ENCODE peak calls at places on chromosomes 16 and 17, in five cellular contexts. G, I, Q, W and S are unnamed samples. For H3K4me1, the result is how much of the 10 kb centered on the place peaks cover.

GRCh38 chr17:64698725-64699124 is 36.6 kb upstream of the SMURF2 start:
- DNase-seq in W (no peak), I (no peak), G (peak), Q (no peak), S (no peak)

GRCh38 chr16:72480926-72481325 is 309.0 kb upstream of the PMFBP1 start:
- DNase-seq in Q (no peak), G (no peak), I (no peak), W (no peak), S (no peak)

GRCh38 chr17:64377769-64378282 is 12.8 kb downstream of the PECAM1 start:
- DNase-seq in Q (no peak), G (no peak), W (no peak), I (no peak), S (no peak)

GRCh38 chr16:83713597-83713996 is 94.2 kb upstream of the HSBP1 start:
- DNase-seq in I (no peak), W (no peak), Q (no peak), G (no peak), S (peak)

GRCh38 chr17:54749157-54749556 is 151.5 kb upstream of the TOM1L1 start:
- DNase-seq in I (no peak), W (no peak), G (no peak), Q (no peak), S (peak)

GRCh38 chr16:6345090-6345489 is 987.6 kb upstream of the RBFOX1 start:
- DNase-seq in W (no peak), G (no peak), Q (peak), I (no peak), S (no peak)

GRCh38 chr16:47732122-47732805 is 271.1 kb downstream of the PHKB start:
- DNase-seq in W (no peak), G (peak), I (no peak), Q (no peak), S (no peak)

GRCh38 chr17:76121932-76122383 is 18.4 kb upstream of the EXOC7 start:
- DNase-seq in G (peak), Q (no peak), I (no peak), W (no peak), S (no peak)

GRCh38 chr17:28282596-28282995 is 36.4 kb upstream of the TMEM97 start:
- DNase-seq in I (no peak), Q (no peak), W (no peak), G (no peak), S (no peak)

GRCh38 chr17:69450131-69450530 is 35.6 kb downstream of the MAP2K6 start:
- DNase-seq in G (no peak), Q (no peak), W (no peak), I (no peak), S (peak)

GRCh38 chr17:21460358-21460757 is 84.2 kb downstream of the KCNJ12 start:
- DNase-seq in W (no peak), I (no peak), G (peak), Q (no peak), S (no peak)

GRCh38 chr16:58120216-58120615 is 9.0 kb downstream of the CFAP20 start:
- DNase-seq in I (no peak), W (no peak), Q (no peak), G (no peak), S (no peak)

GRCh38 chr17:50218771-50219315 is 17.4 kb upstream of the COL1A1 start:
- DNase-seq in I (no peak), G (peak), W (no peak), Q (no peak), S (peak)

GRCh38 chr16:24273511-24273910 is 17.4 kb downstream of the CACNG3 start:
- DNase-seq in W (no peak), I (no peak), G (no peak), Q (no peak), S (no peak)

GRCh38 chr17:50514388-50514787 is 6.1 kb downstream of the MYCBPAP start:
- DNase-seq in I (no peak), Q (no peak), W (no peak), G (peak), S (peak)

GRCh38 chr17:65628637-65629036 is 67.2 kb upstream of the AXIN2 start:
- DNase-seq in W (no peak), G (no peak), Q (no peak), I (no peak), S (no peak)

GRCh38 chr17:34204402-34204801 is 50.7 kb upstream of the CCL2 start:
- DNase-seq in Q (no peak), W (no peak), G (no peak), I (no peak), S (no peak)

GRCh38 chr16:81232740-81233367 is 5.6 kb upstream of the BCO1 start:
- DNase-seq in W (no peak), Q (no peak), I (no peak), G (no peak), S (no peak)

GRCh38 chr17:39306028-39306427 is 80.3 kb upstream of the STAC2 start:
- DNase-seq in G (no peak), Q (no peak), W (no peak), I (no peak), S (peak)

GRCh38 chr16:52547001-52547833 is at the start of gene TOX3:
- DNase-seq in Q (peak), I (no peak), W (no peak), G (no peak), S (peak)

GRCh38 chr16:57918444-57918843 is 52.5 kb downstream of the CNGB1 start:
- DNase-seq in G (no peak), W (no peak), Q (no peak), I (no peak), S (no peak)

GRCh38 chr17:5557485-5557884 is 26.8 kb downstream of the NLRP1 start:
- DNase-seq in G (no peak), I (no peak), Q (no peak), W (no peak), S (no peak)

GRCh38 chr16:30407794-30408534 is 558 bp downstream of the ZNF771 start:
- DNase-seq in Q (no peak), G (peak), I (no peak), W (no peak), S (peak)

GRCh38 chr16:64910351-64910750 is 211.5 kb downstream of the CDH11 start:
- DNase-seq in I (peak), W (peak), Q (peak), G (peak), S (peak)

GRCh38 chr17:64418506-64419339 is 28.1 kb upstream of the PECAM1 start:
- DNase-seq in Q (peak), W (no peak), I (no peak), G (peak), S (no peak)

DNA sequence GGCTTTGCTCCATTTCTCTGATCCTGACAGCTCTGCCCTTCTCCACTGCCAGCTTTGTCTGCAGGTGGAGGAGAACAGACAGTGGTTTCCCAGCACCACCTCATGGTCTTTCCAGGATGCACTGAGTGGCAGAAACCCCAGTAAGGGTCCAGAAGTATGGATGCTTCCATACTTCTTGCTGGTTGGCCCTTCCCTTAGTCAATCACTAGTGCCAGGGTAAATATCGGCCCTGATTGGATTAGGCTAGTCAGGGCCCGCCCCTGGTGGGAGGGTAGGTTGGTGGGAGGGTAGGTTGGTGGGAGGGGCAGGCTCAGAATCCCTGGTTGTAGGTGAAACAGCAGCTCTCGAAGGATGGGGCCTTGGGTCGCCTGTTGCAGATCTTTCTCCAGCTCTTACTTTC is 10.2 kb downstream of the RNF213 start:
- DNase-seq in W (no peak), I (no peak), Q (peak), G (peak), S (peak)
- H3K4me1 ChIP-seq in W (under half), I (under half), Q (under half), G (under half), S (under half)

DNA sequence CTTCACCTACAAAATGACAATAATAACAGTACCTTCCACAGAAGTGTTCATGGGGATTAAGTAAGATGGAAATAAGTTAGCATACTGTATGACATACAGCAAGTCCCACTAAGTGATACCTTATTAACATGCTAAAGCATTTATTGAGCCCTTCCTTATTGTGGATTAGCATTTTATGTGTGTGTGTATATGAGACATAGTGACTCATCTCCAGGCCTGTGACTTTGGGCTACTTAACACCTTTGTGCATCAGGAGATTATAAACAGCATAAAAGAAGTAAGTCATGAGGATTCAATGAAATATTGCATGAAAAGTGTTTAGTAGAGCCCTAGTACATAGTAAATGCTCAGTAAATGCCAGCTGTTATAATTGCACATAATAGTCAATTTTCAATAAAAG is 52.9 kb downstream of the CA10 start:
- DNase-seq in I (no peak), W (no peak), G (no peak), Q (no peak), S (no peak)
- H3K4me1 ChIP-seq in I (under half), W (under half), G (under half), Q (under half), S (under half)

GRCh38 chr16:70692130-70692470 is 6.2 kb upstream of the MTSS2 start:
- DNase-seq in Q (no peak), I (no peak), G (no peak), W (no peak), S (no peak)

GRCh38 chr16:70689035-70689969 is 3.4 kb upstream of the MTSS2 start:
- DNase-seq in G (no peak), I (no peak), Q (peak), W (peak), S (no peak)

GRCh38 chr16:70688266-70688742 is 2.5 kb upstream of the MTSS2 start:
- DNase-seq in Q (peak), I (peak), G (peak), W (peak), S (peak)

GRCh38 chr16:70691223-70692129 is 5.6 kb upstream of the MTSS2 start:
- DNase-seq in I (peak), G (peak), W (peak), Q (peak), S (no peak)

GRCh38 chr16:70689970-70690905 is 4.4 kb upstream of the MTSS2 start:
- DNase-seq in W (peak), I (no peak), G (peak), Q (peak), S (no peak)
- H3K4me1 ChIP-seq in W (half or more), I (half or more), G (half or more), Q (under half), S (under half)

DNA sequence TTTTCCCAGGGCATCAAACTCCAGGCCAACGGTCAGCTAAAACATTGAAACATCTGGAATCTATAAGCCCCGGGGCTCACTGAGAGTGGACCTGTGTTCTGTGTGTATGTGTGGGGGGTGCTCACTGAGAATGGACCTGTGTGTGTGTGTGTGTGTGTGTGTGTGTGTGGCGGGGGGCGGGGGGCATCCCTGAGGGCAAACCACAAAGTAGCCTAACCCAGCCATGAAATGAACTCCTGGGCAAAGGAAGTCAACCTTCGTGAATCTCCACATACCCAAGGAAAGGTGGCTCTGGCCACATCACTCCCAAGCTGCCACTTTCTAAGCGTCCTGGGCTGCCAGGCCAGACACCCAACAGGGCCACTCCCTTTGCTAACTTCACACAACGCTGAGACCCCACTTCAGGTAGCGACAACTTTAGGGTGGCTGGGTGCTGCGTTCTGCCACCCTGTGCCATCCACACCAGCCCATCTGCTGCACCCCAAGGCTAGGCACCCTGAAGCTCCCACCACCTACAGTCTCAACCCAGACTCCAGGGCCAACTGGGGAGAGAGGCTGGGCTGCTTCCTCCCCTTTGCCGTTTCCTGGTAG is 1.6 kb downstream of the MAFG start:
- DNase-seq in G (no peak), Q (no peak), I (no peak), W (no peak), S (no peak)
- H3K4me1 ChIP-seq in G (under half), Q (half or more), I (half or more), W (under half), S (under half)

GRCh38 chr17:77782611-77783010 is 175.9 kb upstream of the TNRC6C start:
- DNase-seq in W (no peak), G (peak), I (no peak), Q (no peak), S (no peak)
- H3K4me1 ChIP-seq in W (under half), G (under half), I (half or more), Q (under half), S (under half)

GRCh38 chr16:88778541-88779065 is 6.4 kb downstream of the PIEZO1 start:
- DNase-seq in I (no peak), G (peak), Q (no peak), W (no peak), S (no peak)
- H3K4me1 ChIP-seq in I (half or more), G (half or more), Q (half or more), W (under half), S (under half)

GRCh38 chr16:87536795-87537142 is 43.9 kb upstream of the ZCCHC14 start:
- DNase-seq in G (no peak), I (no peak), Q (no peak), W (no peak), S (no peak)

GRCh38 chr16:87535855-87536794 is 43.3 kb upstream of the ZCCHC14 start:
- DNase-seq in I (no peak), Q (no peak), G (no peak), W (no peak), S (no peak)

GRCh38 chr16:87539113-87539512 is 46.3 kb upstream of the ZCCHC14 start:
- DNase-seq in G (no peak), Q (no peak), W (no peak), I (no peak), S (no peak)

GRCh38 chr16:87538594-87538993 is 45.8 kb upstream of the ZCCHC14 start:
- DNase-seq in W (no peak), I (no peak), Q (no peak), G (peak), S (no peak)

GRCh38 chr16:87538160-87538559 is 45.3 kb upstream of the ZCCHC14 start:
- DNase-seq in G (no peak), W (no peak), Q (no peak), I (no peak), S (no peak)
- H3K4me1 ChIP-seq in G (under half), W (under half), Q (under half), I (under half), S (under half)